ENCODE peak calls at places on chromosomes 4 and X, in nine cellular contexts. Y is endothelial cell of umbilical vein, M is esophagus muscularis mucosa, X is sigmoid colon, Z is K562, V is breast epithelium, Q is SK-N-SH, C is suprapubic skin, W is transverse colon. O is an unnamed sample.

GRCh38 chr4:41506071-41506470 is 31.9 kb upstream of the LIMCH1 start:
- DNase-seq in W (no peak), M (no peak), Q (no peak), C (no peak), V (no peak), Y (no peak), Z (no peak), X (no peak), O (no peak)

GRCh38 chrX:51361251-51361650 is 28.6 kb downstream of the NUDT10 start:
- DNase-seq in Y (no peak), Q (no peak), V (no peak), X (no peak), Z (no peak), C (no peak), M (no peak), W (no peak), O (no peak)

GRCh38 chr4:8038702-8039251 is 99.1 kb upstream of the AFAP1 start:
- DNase-seq in C (no peak), Y (no peak), Z (no peak), M (no peak), W (no peak), X (no peak), Q (no peak), V (no peak), O (no peak)

GRCh38 chr4:153649572-153649991 is 34.5 kb upstream of the TLR2 start:
- DNase-seq in M (no peak), X (no peak), Y (peak; percentile 21), Z (no peak), V (no peak), C (no peak), W (no peak), Q (no peak), O (no peak)

GRCh38 chrX:105610401-105610800 is 211.9 kb upstream of the NRK start:
- DNase-seq in C (no peak), X (no peak), Y (no peak), Z (no peak), Q (no peak), V (no peak), W (no peak), M (no peak), O (no peak)

GRCh38 chr4:136740326-136740725 is 792.0 kb downstream of the PCDH18 start:
- DNase-seq in Z (no peak), C (no peak), X (no peak), Y (no peak), W (no peak), V (no peak), M (no peak), Q (no peak), O (no peak)

GRCh38 chr4:20351360-20352171 is 99.9 kb downstream of the SLIT2 start:
- DNase-seq in C (no peak), Y (no peak), M (no peak), X (no peak), Z (no peak), W (no peak), V (no peak), Q (no peak), O (no peak)

GRCh38 chr4:74039065-74039763 is 725 bp upstream of the CXCL3 start:
- DNase-seq in C (no peak), X (no peak), W (no peak), Q (peak; percentile 13), Z (peak; percentile 24), M (no peak), Y (peak; percentile 51), V (no peak), O (no peak)

GRCh38 chrX:150837845-150838244 is 60.6 kb downstream of the CD99L2 start:
- DNase-seq in Z (no peak), M (no peak), C (no peak), X (no peak), Q (no peak), V (no peak), W (no peak), Y (no peak), O (no peak)

GRCh38 chr4:1345905-1346780 is 865 bp upstream of the UVSSA start:
- DNase-seq in Q (peak; percentile 85), Z (peak; percentile 63), M (no peak), C (no peak), V (peak; percentile 68), Y (peak; percentile 61), X (peak; percentile 84), W (peak; percentile 54), O (peak; percentile 23)

GRCh38 chr4:178812866-178813265 is 1370.6 kb upstream of the AGA start:
- DNase-seq in X (no peak), Y (no peak), W (no peak), V (no peak), Q (no peak), Z (no peak), M (no peak), C (no peak), O (no peak)

GRCh38 chr4:159014896-159015295 is 88.0 kb upstream of the RAPGEF2 start:
- DNase-seq in Q (no peak), Y (no peak), Z (no peak), W (no peak), C (no peak), V (no peak), M (no peak), X (no peak), O (no peak)

GRCh38 chr4:7519638-7520373 is 85.1 kb upstream of the PSAPL1 start:
- DNase-seq in Y (no peak), M (no peak), V (no peak), Q (peak; percentile 81), C (no peak), Z (no peak), W (no peak), X (no peak), O (no peak)

GRCh38 chrX:6067600-6067999 is 161.1 kb downstream of the NLGN4X start:
- DNase-seq in X (no peak), C (no peak), W (no peak), V (no peak), M (no peak), Q (no peak), Z (no peak), Y (no peak), O (no peak)

GRCh38 chrX:136710324-136710951 is 62.5 kb downstream of the CD40LG start:
- DNase-seq in V (no peak), C (no peak), X (no peak), M (no peak), Z (no peak), Q (no peak), W (no peak), Y (peak; percentile 1), O (no peak)

GRCh38 chrX:136712631-136713030 is 64.7 kb downstream of the CD40LG start:
- DNase-seq in Y (no peak), V (no peak), Q (no peak), Z (no peak), W (no peak), M (no peak), X (no peak), C (no peak), O (no peak)

GRCh38 chrX:136711147-136711546 is 63.2 kb downstream of the CD40LG start:
- DNase-seq in C (no peak), Z (peak; percentile 7), X (peak; percentile 67), Q (peak; percentile 42), M (no peak), V (no peak), W (peak; percentile 39), Y (peak; percentile 29), O (peak; percentile 14)

DNA sequence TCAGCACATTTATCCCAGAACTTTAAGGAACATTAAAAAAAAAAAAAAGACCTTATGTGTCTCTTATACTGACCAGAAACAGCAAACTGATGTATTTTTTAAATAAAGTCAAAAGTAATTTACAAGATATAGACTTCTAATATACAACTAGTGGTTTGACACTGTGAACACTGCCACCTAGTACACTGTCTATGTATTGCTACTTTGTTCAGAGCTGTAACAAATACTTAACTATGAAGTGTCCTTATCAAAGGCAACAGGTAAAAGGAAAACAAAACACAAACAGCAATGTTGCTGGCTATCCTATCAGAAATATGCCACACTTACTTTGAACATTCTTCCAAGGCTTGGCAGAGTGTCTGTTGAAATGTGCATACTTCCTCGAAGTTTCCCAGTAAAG is 60.4 kb downstream of the CD40LG start:
- DNase-seq in Q (peak; percentile 8), W (no peak), V (no peak), Y (peak; percentile 4), X (no peak), C (no peak), M (no peak), Z (no peak), O (no peak)
- TF ChIP-seq CTCF in Q (peak; percentile 66), W (peak; percentile 33), V (no peak), Y (peak; percentile 15), X (no peak), C (peak; percentile 7), M (no peak), Z (peak; percentile 33), O (no peak)

DNA sequence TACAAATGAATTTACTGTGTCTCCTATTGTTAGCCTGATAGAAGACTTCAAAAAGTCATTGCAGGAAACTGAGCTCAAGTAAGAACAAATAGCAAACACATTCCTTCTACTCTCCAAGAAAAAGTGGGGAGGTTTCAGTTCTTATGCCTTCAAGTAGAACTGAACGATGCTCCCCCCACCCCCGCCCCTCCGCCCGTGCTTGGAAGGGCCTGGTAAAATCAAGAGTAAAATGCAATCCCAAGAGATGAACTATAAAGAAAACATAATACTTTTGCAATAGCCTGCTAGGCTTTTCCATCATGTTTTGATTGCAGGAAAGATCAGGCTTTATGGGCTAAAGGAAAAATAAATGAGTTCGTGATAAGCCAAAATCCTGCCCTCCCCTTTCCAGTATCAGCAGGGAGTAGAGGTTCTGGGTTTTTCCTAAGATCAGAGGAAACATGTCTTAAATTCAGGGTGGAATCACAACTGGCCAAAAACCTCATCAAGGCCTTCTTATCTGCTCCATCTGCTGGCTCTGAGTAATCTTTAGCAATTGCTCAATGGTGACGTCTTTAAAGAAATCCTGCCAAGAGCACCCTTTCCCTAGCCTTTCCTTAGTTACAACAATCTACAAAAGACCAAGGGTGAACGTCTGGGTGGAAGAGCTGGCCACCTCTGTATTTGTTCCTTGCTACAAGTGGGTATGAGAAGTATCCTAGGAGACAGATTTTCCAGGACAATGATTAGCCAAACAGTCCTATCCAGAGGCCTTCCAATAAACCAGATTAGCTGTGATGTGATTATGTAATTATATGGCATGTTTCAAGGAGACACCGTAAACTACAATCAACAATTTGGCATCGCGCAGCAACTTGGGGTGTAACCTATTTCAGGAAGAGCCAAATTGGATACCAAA is 66.3 kb upstream of the FAM9C start:
- DNase-seq in Q (peak; percentile 4), W (peak; percentile 51), X (peak; percentile 73), M (no peak), V (no peak), Z (no peak), C (no peak), Y (peak; percentile 89), O (peak; percentile 6)
- TF ChIP-seq POLR2AphosphoS5 in Q (peak; percentile 63), W (no peak), X (peak; percentile 14), M (peak; percentile 64), V (no peak), Z (no peak), C (no peak), Y (peak; percentile 48), O (peak; percentile 23)

DNA sequence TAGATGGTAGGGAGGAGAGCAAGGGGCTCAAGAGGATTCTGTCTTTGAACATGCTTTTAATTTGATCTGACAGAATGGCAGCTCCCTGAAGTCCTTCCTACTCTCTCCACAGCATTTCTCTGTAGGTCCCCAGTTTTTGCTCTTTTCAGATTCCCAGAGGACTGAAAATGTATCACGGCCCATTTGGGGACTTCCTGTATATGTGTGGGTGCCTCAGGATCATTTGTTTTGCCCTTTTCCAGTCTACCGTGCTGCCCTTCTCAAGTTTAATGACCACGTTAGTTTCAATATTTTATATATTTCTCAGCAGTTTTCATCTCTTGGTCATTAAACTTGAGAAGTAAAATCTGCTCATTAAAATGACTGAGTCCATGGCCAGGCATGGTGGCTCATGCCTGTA is 2.3 kb downstream of the TBC1D1 start:
- DNase-seq in X (no peak), C (no peak), Q (no peak), V (no peak), W (no peak), Z (no peak), M (no peak), Y (no peak), O (no peak)
- H3K27ac ChIP-seq in X (peak overlapping the region; percentile 95), C (no peak overlapping the region), Q (no peak overlapping the region), V (no peak overlapping the region), W (peak overlapping the region; percentile 90), Z (no peak overlapping the region), M (peak overlapping the region; percentile 94), Y (no peak overlapping the region), O (no peak overlapping the region)

GRCh38 chr4:138035781-138036258 is 206.3 kb downstream of the SLC7A11 start:
- DNase-seq in V (no peak), Q (peak; percentile 59), Y (peak; percentile 80), X (no peak), W (no peak), M (no peak), C (no peak), Z (peak; percentile 62), O (no peak)
- TF ChIP-seq CTCF in V (peak; percentile 53), Q (peak; percentile 83), Y (peak; percentile 36), X (peak; percentile 57), W (peak; percentile 48), M (peak; percentile 58), C (no peak), Z (peak; percentile 49), O (no peak)